ENCODE peak calls at places on chromosome 3, in eight cellular contexts. T is fibroblast of pulmonary artery, X is endothelial cell, O is psoas muscle, A is fibroblast of lung, S is heart right ventricle, H is OCI-LY7, R is cardiac fibroblast. Q is an unnamed sample.

GRCh38 chr3:80367149-80367548 is 599.4 kb upstream of the ROBO1 start:
- DNase-seq in T (no peak), X (no peak), O (no peak), A (no peak), S (no peak), H (no peak), R (no peak), Q (no peak)

GRCh38 chr3:159856496-159857098 is 132.0 kb upstream of the IL12A start:
- DNase-seq in T (no peak), X (peak), O (no peak), A (no peak), S (peak), H (no peak), R (no peak), Q (no peak)

GRCh38 chr3:107431048-107431297 is 53.7 kb downstream of the CCDC54 start:
- DNase-seq in T (no peak), X (no peak), O (no peak), A (no peak), S (no peak), H (no peak), R (no peak), Q (peak)

GRCh38 chr3:160154033-160154432 is 71.2 kb upstream of the C3orf80 start:
- DNase-seq in T (peak), X (no peak), O (no peak), A (peak), S (no peak), H (no peak), R (peak), Q (peak)

GRCh38 chr3:25424238-25425013 is 3.6 kb upstream of the RARB start:
- DNase-seq in T (no peak), X (no peak), O (no peak), A (peak), S (no peak), H (no peak), R (no peak), Q (no peak)

GRCh38 chr3:10173926-10174435 is 9.3 kb downstream of the IRAK2 start:
- DNase-seq in T (peak), X (no peak), O (peak), A (peak), S (peak), H (no peak), R (peak), Q (no peak)

GRCh38 chr3:14451844-14452533 is 49.6 kb downstream of the SLC6A6 start:
- DNase-seq in T (peak), X (no peak), O (peak), A (peak), S (peak), H (no peak), R (peak), Q (no peak)

GRCh38 chr3:113185436-113185835 is 25.9 kb upstream of the BOC start:
- DNase-seq in T (no peak), X (no peak), O (no peak), A (no peak), S (no peak), H (no peak), R (no peak), Q (no peak)

GRCh38 chr3:157128771-157129671 is 30.9 kb downstream of the CCNL1 start:
- DNase-seq in T (peak), X (no peak), O (no peak), A (peak), S (peak), H (no peak), R (peak), Q (peak)

GRCh38 chr3:55065331-55065730 is 137.5 kb upstream of the LRTM1 start:
- DNase-seq in T (no peak), X (no peak), O (no peak), A (no peak), S (no peak), H (no peak), R (no peak), Q (no peak)

GRCh38 chr3:189806171-189806951 is 175.2 kb downstream of the TP63 start:
- DNase-seq in T (no peak), X (peak), O (no peak), A (peak), S (no peak), H (no peak), R (peak), Q (no peak)

GRCh38 chr3:14847613-14848541 is 29.1 kb downstream of the FGD5 start:
- DNase-seq in T (peak), X (peak), O (peak), A (no peak), S (peak), H (peak), R (peak), Q (peak)

GRCh38 chr3:61371123-61371522 is 119.9 kb upstream of the FHIT start:
- DNase-seq in T (peak), X (peak), O (no peak), A (peak), S (no peak), H (peak), R (peak), Q (peak)

GRCh38 chr3:99842826-99843589 is 25.3 kb downstream of the CMSS1 start:
- DNase-seq in T (peak), X (no peak), O (no peak), A (peak), S (no peak), H (peak), R (peak), Q (no peak)

GRCh38 chr3:179432021-179432420 is 19.2 kb downstream of the GNB4 start:
- DNase-seq in T (no peak), X (no peak), O (no peak), A (no peak), S (no peak), H (peak), R (peak), Q (no peak)

GRCh38 chr3:151197981-151198767 is 4.8 kb downstream of the GPR171 start:
- DNase-seq in T (peak), X (no peak), O (no peak), A (peak), S (no peak), H (no peak), R (no peak), Q (no peak)

GRCh38 chr3:61250784-61251173 is 473 bp downstream of the FHIT start:
- DNase-seq in T (no peak), X (no peak), O (peak), A (no peak), S (no peak), H (peak), R (peak), Q (peak)

GRCh38 chr3:160765211-160765610 is 9.2 kb downstream of the PPM1L start:
- DNase-seq in T (no peak), X (no peak), O (no peak), A (no peak), S (no peak), H (no peak), R (no peak), Q (no peak)

GRCh38 chr3:57060089-57060829 is at the start of gene SPATA12:
- DNase-seq in T (peak), X (peak), O (peak), A (peak), S (peak), H (no peak), R (peak), Q (peak)

GRCh38 chr3:152298393-152299242 is 29.9 kb downstream of the MBNL1 start:
- DNase-seq in T (peak), X (no peak), O (peak), A (peak), S (peak), H (peak), R (peak), Q (peak)

GRCh38 chr3:8651418-8652322 is 7.1 kb upstream of the SSUH2 start:
- DNase-seq in T (no peak), X (no peak), O (no peak), A (no peak), S (no peak), H (no peak), R (no peak), Q (no peak)

GRCh38 chr3:121720163-121720562 is 29.4 kb downstream of the GOLGB1 start:
- DNase-seq in T (no peak), X (no peak), O (no peak), A (no peak), S (no peak), H (no peak), R (no peak), Q (no peak)

GRCh38 chr3:121722346-121722745 is 27.2 kb downstream of the GOLGB1 start:
- DNase-seq in T (no peak), X (no peak), O (no peak), A (peak), S (no peak), H (no peak), R (peak), Q (no peak)

GRCh38 chr3:121718205-121718846 is 31.2 kb downstream of the GOLGB1 start:
- DNase-seq in T (no peak), X (no peak), O (no peak), A (no peak), S (no peak), H (no peak), R (no peak), Q (peak)

GRCh38 chr3:121723485-121723884 is 26.1 kb downstream of the GOLGB1 start:
- DNase-seq in T (peak), X (no peak), O (no peak), A (no peak), S (no peak), H (no peak), R (peak), Q (no peak)

GRCh38 chr3:121719423-121719822 is 30.1 kb downstream of the GOLGB1 start:
- DNase-seq in T (no peak), X (no peak), O (no peak), A (no peak), S (no peak), H (no peak), R (no peak), Q (no peak)
- TF ChIP-seq CTCF in T (no peak), X (no peak), O (no peak), A (no peak), S (no peak), H (no peak), R (no peak), Q (no peak)

GRCh38 chr3:192917508-192918274 is at the start of gene MB21D2:
- DNase-seq in T (peak), X (peak), O (peak), A (peak), S (peak), H (no peak), R (peak), Q (peak)

GRCh38 chr3:192917258-192917507 is 473 bp downstream of the MB21D2 start:
- DNase-seq in T (no peak), X (peak), O (no peak), A (no peak), S (no peak), H (no peak), R (no peak), Q (peak)

GRCh38 chr3:192915724-192916123 is 1.9 kb downstream of the MB21D2 start:
- DNase-seq in T (peak), X (no peak), O (no peak), A (peak), S (no peak), H (no peak), R (peak), Q (no peak)

GRCh38 chr3:192915306-192915705 is 2.4 kb downstream of the MB21D2 start:
- DNase-seq in T (peak), X (peak), O (no peak), A (peak), S (no peak), H (peak), R (peak), Q (no peak)

DNA sequence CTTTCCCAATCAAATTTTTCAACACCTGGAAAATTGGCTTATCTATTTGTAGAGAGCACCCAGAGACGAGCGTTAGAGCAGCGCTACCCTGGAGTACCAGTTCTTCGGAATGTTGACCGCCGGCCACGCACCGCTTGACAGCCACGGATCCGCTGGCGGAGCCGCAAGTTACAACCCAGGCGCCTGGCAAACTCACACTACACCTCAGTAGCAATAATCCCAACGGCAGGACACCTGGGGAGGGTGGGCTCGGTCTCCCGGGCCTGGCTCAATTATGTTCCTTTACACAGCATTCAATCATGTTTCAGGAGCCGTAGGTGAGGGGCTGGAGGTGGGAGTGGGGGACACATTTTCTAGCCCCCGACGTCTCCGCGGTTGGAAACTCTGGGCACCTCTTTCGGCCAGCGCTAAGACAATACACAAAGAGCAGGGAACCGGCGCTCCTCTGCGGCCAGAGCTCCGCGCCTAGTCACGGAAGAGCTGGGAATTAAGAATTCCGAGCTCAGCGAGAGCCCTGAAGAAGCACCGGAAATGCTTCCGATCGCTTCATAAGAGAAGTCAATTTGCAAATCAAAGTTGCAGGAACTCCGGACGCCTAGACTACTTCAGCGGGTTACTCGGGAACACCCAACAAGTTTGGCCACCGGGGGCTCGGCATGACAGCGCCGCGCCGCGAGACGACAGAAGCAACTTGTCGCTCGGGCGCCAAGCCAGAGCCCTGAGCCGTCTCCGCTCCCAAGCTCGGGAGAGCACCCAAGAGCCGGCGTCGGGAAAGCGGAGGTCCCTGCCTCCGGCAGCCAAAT is 1.0 kb downstream of the MB21D2 start:
- DNase-seq in T (peak), X (peak), O (peak), A (peak), S (peak), H (no peak), R (peak), Q (peak)
- TF ChIP-seq CTCF in T (no peak), X (no peak), O (peak), A (no peak), S (peak), H (no peak), R (no peak), Q (no peak)

DNA sequence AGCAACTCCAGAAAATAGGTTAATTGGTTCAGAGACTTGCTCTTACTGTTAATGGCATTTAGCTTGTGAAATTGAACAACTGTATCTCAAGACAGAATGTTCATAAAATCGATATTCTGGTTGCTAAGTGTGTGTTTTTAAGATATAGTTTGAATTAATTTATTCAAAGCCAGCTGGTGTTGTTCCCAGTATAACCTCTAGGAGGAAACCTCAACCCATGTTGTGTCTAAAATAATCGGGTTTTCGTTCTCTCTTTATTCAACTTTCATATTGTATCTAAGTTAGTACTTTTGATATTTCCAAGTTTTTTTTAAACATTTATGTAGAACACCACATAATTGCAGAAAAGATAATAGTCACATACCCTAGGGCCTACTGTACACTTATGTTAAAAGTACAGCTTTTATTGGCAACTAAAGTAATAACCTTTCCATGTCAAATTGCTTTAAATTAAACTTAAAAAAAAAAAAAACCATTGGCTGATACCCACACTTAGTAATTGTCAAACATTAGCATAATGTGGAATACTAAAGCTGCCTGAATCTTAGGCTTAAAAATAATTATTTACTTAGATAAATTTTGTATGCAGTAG is 90.9 kb downstream of the SAMMSON start:
- DNase-seq in T (peak), X (peak), O (no peak), A (peak), S (no peak), H (peak), R (peak), Q (no peak)
- TF ChIP-seq CTCF in T (peak), X (peak), O (no peak), A (peak), S (peak), H (peak), R (peak), Q (peak)

GRCh38 chr3:138939563-138940241 is 7.2 kb downstream of the FOXL2 start:
- DNase-seq in T (no peak), X (peak), O (no peak), A (no peak), S (no peak), H (no peak), R (no peak), Q (no peak)
- TF ChIP-seq CTCF in T (no peak), X (no peak), O (no peak), A (no peak), S (no peak), H (no peak), R (no peak), Q (no peak)

DNA sequence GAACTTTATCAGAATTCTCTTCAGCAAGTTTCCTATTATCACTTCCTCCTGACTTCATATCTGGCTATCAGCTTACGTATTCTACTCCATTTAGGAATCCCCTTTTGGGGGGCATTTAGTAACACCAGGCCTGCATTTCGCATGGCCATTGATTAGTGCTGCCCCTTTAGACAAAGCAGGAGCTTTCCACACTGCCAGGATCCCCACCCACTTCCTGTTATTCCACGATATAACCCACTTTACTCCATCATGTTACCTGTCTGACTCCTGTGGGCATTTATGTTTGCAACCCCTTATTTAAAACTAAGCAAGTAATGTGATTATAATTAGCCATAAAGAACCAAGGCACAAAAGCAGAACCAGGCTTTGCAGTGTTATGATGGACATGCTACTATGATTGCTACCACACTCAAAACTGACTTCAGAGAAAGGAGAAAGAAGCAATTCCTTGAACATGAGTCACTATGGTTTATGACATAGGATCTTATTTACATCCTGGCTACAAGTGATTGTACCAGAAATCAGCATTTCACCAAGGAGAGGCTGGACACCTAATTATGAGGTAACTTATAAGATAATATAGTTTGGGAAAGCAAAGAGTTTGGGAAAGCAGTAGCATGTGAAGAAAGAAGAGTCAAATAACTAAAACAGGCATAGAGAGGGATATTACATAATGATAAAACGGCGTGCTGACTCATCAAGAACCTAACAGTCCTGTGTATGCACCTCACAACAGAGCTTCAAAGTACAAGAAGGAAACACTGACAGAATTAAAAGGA is 96.3 kb downstream of the IGSF11 start:
- DNase-seq in T (peak), X (no peak), O (no peak), A (peak), S (no peak), H (no peak), R (peak), Q (peak)
- TF ChIP-seq CTCF in T (no peak), X (no peak), O (no peak), A (no peak), S (no peak), H (no peak), R (no peak), Q (no peak)

GRCh38 chr3:195895078-195895899 is 13.1 kb downstream of the TNK2 start:
- DNase-seq in T (no peak), X (peak), O (peak), A (no peak), S (peak), H (peak), R (peak), Q (peak)
- TF ChIP-seq CTCF in T (peak), X (peak), O (no peak), A (peak), S (no peak), H (no peak), R (peak), Q (no peak)

Q was measured in activated CD8-positive, alpha-beta T cell treated with anti-CD3 and anti-CD28 coated beads for 36 hours.